ENCODE peak calls at places on chromosomes 7 and 10, in seven cellular contexts. One of them, this sample, is unnamed.

GRCh38 chr7:99629643-99630042 is 12.9 kb downstream of the ZSCAN25 start:
- DNase-seq in HepG2: no peak
- DNase-seq in IMR-90: no peak
- DNase-seq in A549: no peak
- DNase-seq in GM12878: no peak
- DNase-seq in K562: no peak
- DNase-seq in H1: no peak
- DNase-seq in this sample: no peak

GRCh38 chr7:29350351-29350750 is 155.8 kb downstream of the CHN2 start:
- DNase-seq in HepG2: no peak
- DNase-seq in IMR-90: no peak
- DNase-seq in A549: no peak
- DNase-seq in GM12878: no peak
- DNase-seq in K562: no peak
- DNase-seq in H1: no peak
- DNase-seq in this sample: no peak

GRCh38 chr10:48589266-48589665 is 15.6 kb downstream of the ARHGAP22 start:
- DNase-seq in HepG2: no peak
- DNase-seq in IMR-90: peak
- DNase-seq in A549: no peak
- DNase-seq in GM12878: no peak
- DNase-seq in K562: no peak
- DNase-seq in H1: no peak
- DNase-seq in this sample: no peak

GRCh38 chr7:79909124-79909641 is 225.4 kb upstream of the GNAI1 start:
- DNase-seq in HepG2: no peak
- DNase-seq in IMR-90: no peak
- DNase-seq in A549: no peak
- DNase-seq in GM12878: no peak
- DNase-seq in K562: no peak
- DNase-seq in H1: no peak
- DNase-seq in this sample: no peak

GRCh38 chr10:128543186-128543585 is 417.0 kb upstream of the MKI67 start:
- DNase-seq in HepG2: no peak
- DNase-seq in IMR-90: no peak
- DNase-seq in A549: no peak
- DNase-seq in GM12878: no peak
- DNase-seq in K562: no peak
- DNase-seq in H1: no peak
- DNase-seq in this sample: no peak

GRCh38 chr10:58164517-58164916 is 103.2 kb downstream of the IPMK start:
- DNase-seq in HepG2: no peak
- DNase-seq in IMR-90: no peak
- DNase-seq in A549: no peak
- DNase-seq in GM12878: no peak
- DNase-seq in K562: no peak
- DNase-seq in H1: no peak
- DNase-seq in this sample: no peak

GRCh38 chr7:36265720-36266119 is 112.7 kb downstream of the EEPD1 start:
- DNase-seq in HepG2: peak
- DNase-seq in IMR-90: no peak
- DNase-seq in A549: no peak
- DNase-seq in GM12878: no peak
- DNase-seq in K562: no peak
- DNase-seq in H1: no peak
- DNase-seq in this sample: no peak

GRCh38 chr7:4549681-4550080 is 132.4 kb upstream of the FOXK1 start:
- DNase-seq in HepG2: no peak
- DNase-seq in IMR-90: no peak
- DNase-seq in A549: no peak
- DNase-seq in GM12878: no peak
- DNase-seq in K562: no peak
- DNase-seq in H1: no peak
- DNase-seq in this sample: peak

GRCh38 chr7:84251183-84251845 is 56.7 kb upstream of the SEMA3A start:
- DNase-seq in HepG2: no peak
- DNase-seq in IMR-90: peak
- DNase-seq in A549: no peak
- DNase-seq in GM12878: no peak
- DNase-seq in K562: no peak
- DNase-seq in H1: no peak
- DNase-seq in this sample: no peak

GRCh38 chr7:40833541-40834234 is 698.9 kb downstream of the SUGCT start:
- DNase-seq in HepG2: no peak
- DNase-seq in IMR-90: peak
- DNase-seq in A549: no peak
- DNase-seq in GM12878: no peak
- DNase-seq in K562: no peak
- DNase-seq in H1: no peak
- DNase-seq in this sample: no peak

GRCh38 chr10:119090968-119091367 is 10.4 kb upstream of the EIF3A start:
- DNase-seq in HepG2: no peak
- DNase-seq in IMR-90: peak
- DNase-seq in A549: peak
- DNase-seq in GM12878: no peak
- DNase-seq in K562: peak
- DNase-seq in H1: no peak
- DNase-seq in this sample: no peak

GRCh38 chr10:48505394-48506112 is 99.3 kb downstream of the ARHGAP22 start:
- DNase-seq in HepG2: no peak
- DNase-seq in IMR-90: no peak
- DNase-seq in A549: no peak
- DNase-seq in GM12878: no peak
- DNase-seq in K562: peak
- DNase-seq in H1: peak
- DNase-seq in this sample: no peak

GRCh38 chr7:127758105-127758504 is 106.1 kb downstream of the SND1 start:
- DNase-seq in HepG2: no peak
- DNase-seq in IMR-90: no peak
- DNase-seq in A549: no peak
- DNase-seq in GM12878: no peak
- DNase-seq in K562: no peak
- DNase-seq in H1: no peak
- DNase-seq in this sample: no peak

GRCh38 chr7:127760436-127761031 is 108.5 kb downstream of the SND1 start:
- DNase-seq in HepG2: no peak
- DNase-seq in IMR-90: no peak
- DNase-seq in A549: peak
- DNase-seq in GM12878: no peak
- DNase-seq in K562: no peak
- DNase-seq in H1: no peak
- DNase-seq in this sample: no peak

GRCh38 chr7:127761196-127761595 is 109.2 kb downstream of the SND1 start:
- DNase-seq in HepG2: no peak
- DNase-seq in IMR-90: no peak
- DNase-seq in A549: no peak
- DNase-seq in GM12878: no peak
- DNase-seq in K562: no peak
- DNase-seq in H1: no peak
- DNase-seq in this sample: no peak

GRCh38 chr7:127759945-127760421 is 108.0 kb downstream of the SND1 start:
- DNase-seq in HepG2: no peak
- DNase-seq in IMR-90: no peak
- DNase-seq in A549: peak
- DNase-seq in GM12878: no peak
- DNase-seq in K562: no peak
- DNase-seq in H1: no peak
- DNase-seq in this sample: no peak

GRCh38 chr7:127758845-127759244 is 106.9 kb downstream of the SND1 start:
- DNase-seq in HepG2: no peak
- DNase-seq in IMR-90: no peak
- DNase-seq in A549: no peak
- DNase-seq in GM12878: no peak
- DNase-seq in K562: no peak
- DNase-seq in H1: no peak
- DNase-seq in this sample: no peak
- TF ChIP-seq RFX5 in HepG2: no peak
- TF ChIP-seq RFX5 in IMR-90: no peak
- TF ChIP-seq RFX5 in A549: no peak
- TF ChIP-seq RFX5 in GM12878: no peak
- TF ChIP-seq RFX5 in K562: no peak
- TF ChIP-seq RFX5 in H1: no peak
- TF ChIP-seq RFX5 in this sample: no peak

GRCh38 chr10:21020545-21020944 is 123.4 kb upstream of the NEBL start:
- DNase-seq in HepG2: peak
- DNase-seq in IMR-90: no peak
- DNase-seq in A549: peak
- DNase-seq in GM12878: peak
- DNase-seq in K562: peak
- DNase-seq in H1: peak
- DNase-seq in this sample: peak
- TF ChIP-seq RFX5 in HepG2: no peak
- TF ChIP-seq RFX5 in IMR-90: no peak
- TF ChIP-seq RFX5 in A549: no peak
- TF ChIP-seq RFX5 in GM12878: no peak
- TF ChIP-seq RFX5 in K562: no peak
- TF ChIP-seq RFX5 in H1: no peak
- TF ChIP-seq RFX5 in this sample: no peak

DNA sequence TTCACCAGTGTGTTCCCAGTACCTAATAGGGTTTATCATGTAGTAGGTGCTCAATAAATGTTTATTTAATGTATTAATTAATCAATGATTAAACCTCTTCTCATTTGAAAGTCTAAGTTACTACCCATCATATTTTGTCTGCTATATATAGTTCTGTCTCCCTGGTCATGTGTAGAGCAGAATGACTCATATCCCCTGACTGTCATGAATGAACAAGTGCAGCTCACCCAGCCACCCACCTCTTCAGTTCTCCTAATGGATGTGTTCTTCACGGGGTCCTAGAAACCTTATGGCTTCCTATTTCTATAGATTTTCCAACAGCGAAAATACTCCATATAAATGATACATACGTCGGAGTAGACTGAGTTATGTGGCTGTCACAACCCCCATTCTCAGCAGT is 64.5 kb downstream of the HIF1AN start:
- DNase-seq in HepG2: no peak
- DNase-seq in IMR-90: no peak
- DNase-seq in A549: no peak
- DNase-seq in GM12878: no peak
- DNase-seq in K562: no peak
- DNase-seq in H1: no peak
- DNase-seq in this sample: no peak
- TF ChIP-seq RFX5 in HepG2: no peak
- TF ChIP-seq RFX5 in IMR-90: no peak
- TF ChIP-seq RFX5 in A549: no peak
- TF ChIP-seq RFX5 in GM12878: no peak
- TF ChIP-seq RFX5 in K562: no peak
- TF ChIP-seq RFX5 in H1: no peak
- TF ChIP-seq RFX5 in this sample: no peak

DNA sequence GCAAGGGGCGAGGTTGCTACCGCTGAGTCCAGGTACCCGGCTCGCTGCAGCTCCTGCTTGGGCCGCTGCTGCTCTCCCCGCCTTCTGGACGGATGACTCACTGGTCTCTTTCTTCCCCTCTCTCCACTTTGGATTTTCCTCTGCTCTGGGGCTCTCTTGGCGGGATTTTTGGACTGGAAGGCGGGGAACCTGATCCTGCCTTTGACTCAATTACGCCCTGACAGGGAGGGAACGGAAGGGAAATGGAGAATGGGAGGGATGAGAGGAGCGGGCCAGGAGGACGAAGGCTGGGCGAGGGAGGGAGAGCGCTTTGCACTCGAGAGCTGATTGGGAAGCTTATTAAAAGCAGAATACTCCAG is at the start of gene PTN:
- DNase-seq in HepG2: no peak
- DNase-seq in IMR-90: peak
- DNase-seq in A549: no peak
- DNase-seq in GM12878: no peak
- DNase-seq in K562: no peak
- DNase-seq in H1: peak
- DNase-seq in this sample: peak
- TF ChIP-seq RFX5 in HepG2: no peak
- TF ChIP-seq RFX5 in IMR-90: no peak
- TF ChIP-seq RFX5 in A549: no peak
- TF ChIP-seq RFX5 in GM12878: no peak
- TF ChIP-seq RFX5 in K562: no peak
- TF ChIP-seq RFX5 in H1: no peak
- TF ChIP-seq RFX5 in this sample: no peak

GRCh38 chr7:110835209-110835608 is 255.7 kb upstream of the LRRN3 start:
- DNase-seq in HepG2: peak
- DNase-seq in IMR-90: no peak
- DNase-seq in A549: no peak
- DNase-seq in GM12878: no peak
- DNase-seq in K562: no peak
- DNase-seq in H1: no peak
- DNase-seq in this sample: peak
- TF ChIP-seq RFX5 in HepG2: no peak
- TF ChIP-seq RFX5 in IMR-90: no peak
- TF ChIP-seq RFX5 in A549: no peak
- TF ChIP-seq RFX5 in GM12878: no peak
- TF ChIP-seq RFX5 in K562: no peak
- TF ChIP-seq RFX5 in H1: no peak
- TF ChIP-seq RFX5 in this sample: no peak

DNA sequence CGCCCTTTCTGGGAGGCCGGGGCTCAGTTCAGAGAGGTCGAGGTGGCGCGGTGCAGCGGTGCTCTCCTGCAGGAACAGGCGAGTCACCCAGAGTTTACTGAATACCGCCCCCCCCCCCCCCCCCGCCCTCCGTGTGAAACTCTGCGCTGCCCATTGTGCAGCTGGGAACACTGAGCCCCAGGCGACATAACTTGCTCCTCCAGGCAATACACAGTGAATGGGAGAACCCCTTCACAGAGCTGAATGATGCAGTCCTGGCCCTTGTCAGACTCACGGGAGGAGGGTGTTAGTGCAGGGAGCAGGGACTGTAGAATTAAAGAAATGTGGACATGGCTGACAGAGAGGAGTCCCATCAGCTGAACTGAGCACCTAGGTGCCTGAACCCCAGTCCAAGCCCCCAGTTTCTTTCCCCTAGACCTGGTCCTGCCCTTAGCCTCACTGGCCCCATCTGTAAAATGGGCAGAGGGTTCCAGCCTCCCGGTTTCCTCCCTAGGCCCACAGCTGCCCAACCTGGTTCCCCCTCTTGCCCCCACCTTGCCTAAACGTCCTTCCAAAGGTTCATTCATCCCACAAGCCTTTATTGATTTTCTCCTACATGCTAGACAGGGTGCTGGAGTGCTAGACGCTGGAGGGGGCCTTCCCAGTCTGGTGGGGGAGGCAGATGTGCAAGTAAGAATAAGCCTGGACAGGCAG is 846 bp upstream of the LOXL4 start:
- DNase-seq in HepG2: peak
- DNase-seq in IMR-90: no peak
- DNase-seq in A549: peak
- DNase-seq in GM12878: no peak
- DNase-seq in K562: peak
- DNase-seq in H1: no peak
- DNase-seq in this sample: no peak
- TF ChIP-seq RFX5 in HepG2: no peak
- TF ChIP-seq RFX5 in IMR-90: no peak
- TF ChIP-seq RFX5 in A549: no peak
- TF ChIP-seq RFX5 in GM12878: no peak
- TF ChIP-seq RFX5 in K562: no peak
- TF ChIP-seq RFX5 in H1: no peak
- TF ChIP-seq RFX5 in this sample: no peak

DNA sequence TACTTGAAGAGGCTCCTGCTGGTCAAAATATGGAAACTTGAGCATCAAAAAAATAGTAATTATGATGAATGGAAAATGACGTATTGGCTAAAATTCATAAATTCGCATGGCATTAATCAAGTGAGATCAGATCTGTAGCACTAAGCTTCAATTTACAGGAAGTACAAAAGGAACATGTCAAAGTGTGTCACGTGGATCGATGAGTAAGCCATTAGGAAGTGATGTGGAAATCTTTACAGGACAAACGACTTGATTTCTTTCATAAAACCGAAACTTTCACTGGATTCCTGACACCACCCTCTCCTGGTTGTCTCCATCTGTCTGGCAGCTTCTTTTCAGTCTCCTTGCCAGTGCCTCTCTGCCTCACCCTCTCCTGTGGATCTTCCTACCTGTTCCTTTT is 25.8 kb downstream of the AKR1C8 start:
- DNase-seq in HepG2: no peak
- DNase-seq in IMR-90: no peak
- DNase-seq in A549: no peak
- DNase-seq in GM12878: no peak
- DNase-seq in K562: no peak
- DNase-seq in H1: no peak
- DNase-seq in this sample: no peak
- TF ChIP-seq RFX5 in HepG2: no peak
- TF ChIP-seq RFX5 in IMR-90: no peak
- TF ChIP-seq RFX5 in A549: no peak
- TF ChIP-seq RFX5 in GM12878: no peak
- TF ChIP-seq RFX5 in K562: no peak
- TF ChIP-seq RFX5 in H1: no peak
- TF ChIP-seq RFX5 in this sample: no peak